ENCODE peak calls at places on chromosomes 13 and 19, in nine cellular contexts. R, G, H, I, P, Y, Z, K and E are unnamed samples.

GRCh38 chr13:88586263-88586662 is 915.1 kb downstream of the SLITRK5 start:
- DNase-seq in R (no peak), G (no peak), H (no peak), I (no peak), P (no peak), Y (no peak), Z (no peak), K (no peak), E (no peak)

GRCh38 chr19:31270897-31271568 is 78.2 kb downstream of the TSHZ3 start:
- DNase-seq in R (no peak), G (peak; percentile 3), H (peak; percentile 13), I (peak; percentile 33), P (no peak), Y (peak; percentile 58), Z (no peak), K (peak; percentile 41), E (no peak)

GRCh38 chr19:13234518-13234917 is 84.3 kb downstream of the IER2 start:
- DNase-seq in R (no peak), G (peak; percentile 69), H (peak; percentile 60), I (no peak), P (peak; percentile 76), Y (no peak), Z (no peak), K (peak; percentile 50), E (peak; percentile 41)

GRCh38 chr19:31127132-31127967 is 221.9 kb downstream of the TSHZ3 start:
- DNase-seq in R (no peak), G (no peak), H (no peak), I (no peak), P (no peak), Y (peak; percentile 97), Z (no peak), K (peak; percentile 56), E (no peak)

GRCh38 chr13:110712849-110713641 is 455 bp upstream of the ING1 start:
- DNase-seq in R (peak; percentile 100), G (peak; percentile 100), H (peak; percentile 99), I (peak; percentile 100), P (peak; percentile 99), Y (peak; percentile 100), Z (peak; percentile 98), K (peak; percentile 100), E (peak; percentile 99)

GRCh38 chr19:58407658-58408151 is 744 bp upstream of the ZNF584 start:
- DNase-seq in R (no peak), G (no peak), H (no peak), I (no peak), P (peak; percentile 40), Y (no peak), Z (no peak), K (no peak), E (no peak)

GRCh38 chr19:50893047-50893737 is 18.0 kb downstream of the KLK4 start:
- DNase-seq in R (no peak), G (no peak), H (no peak), I (no peak), P (no peak), Y (no peak), Z (no peak), K (no peak), E (no peak)

GRCh38 chr13:42064259-42064658 is 15.8 kb downstream of the DGKH start:
- DNase-seq in R (no peak), G (no peak), H (no peak), I (no peak), P (no peak), Y (peak; percentile 96), Z (no peak), K (no peak), E (no peak)

GRCh38 chr19:15198006-15198356 is 2.8 kb downstream of the NOTCH3 start:
- DNase-seq in R (no peak), G (no peak), H (no peak), I (peak; percentile 75), P (no peak), Y (no peak), Z (no peak), K (no peak), E (no peak)

GRCh38 chr13:24068472-24068871 is 92.0 kb upstream of the SPATA13 start:
- DNase-seq in R (no peak), G (no peak), H (no peak), I (no peak), P (no peak), Y (no peak), Z (no peak), K (no peak), E (no peak)

GRCh38 chr19:46944918-46945628 is 74.6 kb upstream of the NPAS1 start:
- DNase-seq in R (peak; percentile 34), G (peak; percentile 47), H (no peak), I (peak; percentile 91), P (peak; percentile 90), Y (peak; percentile 76), Z (no peak), K (peak; percentile 44), E (no peak)

GRCh38 chr13:41178040-41178439 is 16.3 kb downstream of the KBTBD7 start:
- DNase-seq in R (no peak), G (no peak), H (no peak), I (no peak), P (no peak), Y (no peak), Z (no peak), K (no peak), E (no peak)

GRCh38 chr19:42601811-42602443 is 7.2 kb upstream of the CEACAM8 start:
- DNase-seq in R (no peak), G (no peak), H (no peak), I (no peak), P (peak; percentile 48), Y (peak; percentile 27), Z (no peak), K (no peak), E (no peak)

GRCh38 chr13:96958286-96958891 is 35.9 kb downstream of the OXGR1 start:
- DNase-seq in R (no peak), G (peak; percentile 21), H (no peak), I (no peak), P (peak; percentile 64), Y (peak; percentile 40), Z (no peak), K (no peak), E (no peak)

GRCh38 chr13:84433024-84433423 is 550.8 kb upstream of the SLITRK1 start:
- DNase-seq in R (no peak), G (no peak), H (no peak), I (no peak), P (no peak), Y (peak; percentile 81), Z (no peak), K (no peak), E (no peak)
- H3K27ac ChIP-seq in R (no peak overlapping the region), G (no peak overlapping the region), H (no peak overlapping the region), I (no peak overlapping the region), P (no peak overlapping the region), Y (peak overlapping the region; percentile 55), Z (no peak overlapping the region), K (no peak overlapping the region), E (no peak overlapping the region)

DNA sequence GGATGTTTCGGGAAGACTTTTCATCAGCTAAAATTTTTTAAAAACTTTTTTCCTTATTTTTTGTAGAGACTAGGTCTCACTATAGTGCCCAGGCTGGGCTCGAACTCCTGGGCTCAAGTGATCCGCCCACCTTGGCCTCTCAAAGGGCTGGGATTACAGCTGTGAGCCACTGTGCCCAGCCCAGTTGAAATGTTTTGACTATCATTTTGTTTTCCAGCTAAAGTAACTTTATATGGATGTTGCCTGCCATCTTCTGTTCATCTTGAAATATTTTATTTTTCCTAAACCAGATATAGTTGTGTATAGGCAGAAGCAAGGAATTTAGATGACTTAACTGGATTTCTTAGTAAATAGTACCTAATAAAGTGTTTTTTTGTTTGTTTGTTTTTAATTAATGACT is 7.0 kb downstream of the CAB39L start:
- DNase-seq in R (no peak), G (peak; percentile 21), H (peak; percentile 37), I (no peak), P (no peak), Y (peak; percentile 31), Z (no peak), K (peak; percentile 76), E (no peak)
- TF ChIP-seq CTCF in R (peak; percentile 40), G (peak; percentile 37), H (no peak), I (no peak), P (no peak), Y (peak; percentile 19), Z (no peak), K (peak; percentile 51), E (no peak)

GRCh38 chr13:43804461-43805070 is 17.8 kb upstream of the ENOX1 start:
- DNase-seq in R (no peak), G (no peak), H (no peak), I (no peak), P (peak; percentile 71), Y (peak; percentile 76), Z (no peak), K (no peak), E (no peak)
- H3K27ac ChIP-seq in R (no peak overlapping the region), G (no peak overlapping the region), H (no peak overlapping the region), I (no peak overlapping the region), P (no peak overlapping the region), Y (peak overlapping the region; percentile 81), Z (peak overlapping the region; percentile 95), K (no peak overlapping the region), E (no peak overlapping the region)

DNA sequence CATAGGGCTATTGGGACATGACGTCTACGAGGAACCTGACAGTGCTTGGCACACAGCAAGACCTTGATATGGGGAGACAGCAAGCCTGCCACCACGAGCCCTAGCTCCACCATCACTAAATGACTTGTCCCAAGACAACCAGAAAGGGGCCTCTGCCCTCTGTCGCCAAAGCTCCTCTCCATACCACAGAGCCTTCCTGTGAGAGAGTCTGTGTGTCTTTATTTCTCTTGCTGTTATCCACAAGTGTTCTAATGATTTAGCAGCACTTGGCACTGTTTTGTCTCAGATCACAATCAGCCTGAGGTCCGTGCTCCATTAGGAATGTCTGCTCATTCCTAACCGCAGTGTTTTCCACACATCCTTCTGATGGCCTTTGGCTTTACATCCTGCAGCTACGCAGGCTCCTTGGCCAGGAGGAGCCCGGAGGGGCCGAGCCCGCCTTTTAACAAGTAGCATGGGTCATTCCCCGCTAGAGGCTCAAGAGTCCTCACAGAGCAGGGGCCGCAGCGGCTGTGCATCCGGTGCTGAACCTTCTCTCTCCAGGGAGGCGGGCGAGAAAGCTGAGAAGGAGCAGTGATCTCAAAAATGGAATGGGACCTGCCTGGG is 61.0 kb upstream of the HMGB1 start:
- DNase-seq in R (no peak), G (no peak), H (no peak), I (peak; percentile 73), P (peak; percentile 31), Y (peak; percentile 6), Z (no peak), K (no peak), E (no peak)
- TF ChIP-seq CTCF in R (no peak), G (no peak), H (no peak), I (no peak), P (no peak), Y (no peak), Z (no peak), K (no peak), E (no peak)

GRCh38 chr19:35908010-35908441 is at the start of gene TYROBP:
- DNase-seq in R (no peak), G (no peak), H (peak; percentile 76), I (peak; percentile 74), P (no peak), Y (no peak), Z (no peak), K (no peak), E (no peak)
- H3K27ac ChIP-seq in R (no peak within 1 kb of the TSS), G (no peak within 1 kb of the TSS), H (peak within 1 kb of the TSS; percentile 73), I (no peak within 1 kb of the TSS), P (no peak within 1 kb of the TSS), Y (no peak within 1 kb of the TSS), Z (no peak within 1 kb of the TSS), K (no peak within 1 kb of the TSS), E (no peak within 1 kb of the TSS)